ENCODE peak calls at places on chromosomes 5 and 9, in eight cellular contexts. B is endodermal cell, U is kidney, R is BE2C, K is pancreas, J is heart left ventricle, X is cardiac muscle cell, I is Panc1. E is an unnamed sample.

GRCh38 chr5:96714951-96715451 is 52.8 kb downstream of the CAST start:
- DNase-seq in B (peak; percentile 65), U (no peak), R (no peak), K (peak; percentile 78), J (peak; percentile 60), X (peak; percentile 92), I (peak; percentile 60), E (no peak)

GRCh38 chr9:136717399-136717798 is 5.0 kb downstream of the DIPK1B start:
- DNase-seq in B (no peak), U (peak; percentile 79), R (no peak), K (no peak), J (no peak), X (no peak), I (no peak), E (no peak)

GRCh38 chr5:16787278-16787677 is 148.8 kb downstream of the MYO10 start:
- DNase-seq in B (no peak), U (no peak), R (no peak), K (peak; percentile 39), J (no peak), X (no peak), I (no peak), E (no peak)

GRCh38 chr9:35792044-35792813 is 838 bp downstream of the NPR2 start:
- DNase-seq in B (no peak), U (no peak), R (no peak), K (no peak), J (peak; percentile 28), X (no peak), I (no peak), E (no peak)

GRCh38 chr9:127421057-127421456 is 3.1 kb upstream of the ZNF79 start:
- DNase-seq in B (no peak), U (no peak), R (no peak), K (peak; percentile 44), J (no peak), X (no peak), I (no peak), E (no peak)

GRCh38 chr5:127820910-127821553 is 117.8 kb downstream of the CCDC192 start:
- DNase-seq in B (no peak), U (no peak), R (no peak), K (no peak), J (no peak), X (no peak), I (no peak), E (no peak)

GRCh38 chr9:80605129-80605528 is 1033.4 kb downstream of the TLE4 start:
- DNase-seq in B (no peak), U (no peak), R (no peak), K (no peak), J (no peak), X (peak; percentile 62), I (peak; percentile 8), E (peak; percentile 66)

GRCh38 chr5:151451626-151452520 is 4.5 kb downstream of the SLC36A1 start:
- DNase-seq in B (no peak), U (no peak), R (no peak), K (no peak), J (no peak), X (peak; percentile 13), I (no peak), E (no peak)

GRCh38 chr5:178465228-178465860 is 124.8 kb downstream of the COL23A1 start:
- DNase-seq in B (peak; percentile 47), U (no peak), R (no peak), K (no peak), J (no peak), X (no peak), I (no peak), E (no peak)

GRCh38 chr9:5113994-5114748 is 71.3 kb downstream of the INSL6 start:
- DNase-seq in B (peak; percentile 34), U (peak; percentile 41), R (no peak), K (no peak), J (no peak), X (no peak), I (no peak), E (no peak)

GRCh38 chr9:110886832-110887231 is 151.4 kb downstream of the LPAR1 start:
- DNase-seq in B (no peak), U (no peak), R (no peak), K (no peak), J (no peak), X (peak; percentile 69), I (no peak), E (no peak)

GRCh38 chr5:125023673-125024072 is 277.2 kb upstream of the ZNF608 start:
- DNase-seq in B (no peak), U (no peak), R (no peak), K (no peak), J (no peak), X (no peak), I (no peak), E (no peak)

GRCh38 chr5:1262381-1262780 is 32.5 kb downstream of the TERT start:
- DNase-seq in B (no peak), U (no peak), R (no peak), K (no peak), J (no peak), X (peak; percentile 8), I (no peak), E (no peak)

GRCh38 chr9:38032266-38032830 is 36.7 kb downstream of the SHB start:
- DNase-seq in B (no peak), U (peak; percentile 89), R (no peak), K (peak; percentile 87), J (no peak), X (no peak), I (no peak), E (no peak)

GRCh38 chr9:89493671-89494070 is 4.2 kb downstream of the SEMA4D start:
- DNase-seq in B (no peak), U (no peak), R (no peak), K (no peak), J (no peak), X (no peak), I (no peak), E (no peak)

GRCh38 chr5:163531272-163531671 is 25.9 kb downstream of the MAT2B start:
- DNase-seq in B (peak; percentile 67), U (no peak), R (no peak), K (no peak), J (no peak), X (no peak), I (no peak), E (no peak)

GRCh38 chr5:163532203-163532892 is 26.9 kb downstream of the MAT2B start:
- DNase-seq in B (peak; percentile 57), U (no peak), R (no peak), K (no peak), J (no peak), X (no peak), I (no peak), E (no peak)

GRCh38 chr5:163533229-163533628 is 27.8 kb downstream of the MAT2B start:
- DNase-seq in B (peak; percentile 53), U (no peak), R (no peak), K (no peak), J (no peak), X (no peak), I (no peak), E (no peak)

GRCh38 chr5:163535290-163535689 is 29.9 kb downstream of the MAT2B start:
- DNase-seq in B (no peak), U (no peak), R (no peak), K (no peak), J (no peak), X (no peak), I (no peak), E (no peak)

GRCh38 chr5:163534476-163535172 is 29.2 kb downstream of the MAT2B start:
- DNase-seq in B (peak; percentile 48), U (no peak), R (no peak), K (no peak), J (no peak), X (no peak), I (no peak), E (no peak)
- H3K4me1 ChIP-seq in B (peaks cover 20% of the 10 kb centered on the region), U (no peaks in the 10 kb centered on the region), R (peaks cover 7% of the 10 kb centered on the region), K (peaks cover 6% of the 10 kb centered on the region), J (peaks cover 19% of the 10 kb centered on the region), X (no peaks in the 10 kb centered on the region), I (no peaks in the 10 kb centered on the region), E (no peaks in the 10 kb centered on the region)

DNA sequence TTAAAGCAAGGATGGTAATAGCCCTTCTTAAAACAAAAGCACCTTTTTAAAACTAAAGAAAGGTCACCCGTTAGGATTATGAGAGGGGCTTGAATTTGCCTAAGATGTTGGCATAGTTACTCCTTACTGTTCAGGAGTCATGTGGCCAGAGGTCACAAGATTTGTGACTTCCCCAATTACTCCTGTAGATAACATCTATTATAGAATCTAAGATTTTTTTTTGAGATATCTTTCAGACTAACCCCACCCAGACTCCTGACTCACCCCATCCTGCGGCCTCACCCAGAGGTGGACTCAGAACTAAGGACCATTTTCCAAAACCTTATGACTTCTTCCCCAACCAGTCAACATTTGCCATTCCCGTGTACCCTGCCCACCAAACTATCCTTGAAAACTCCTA is 2.4 kb downstream of the CD180 start:
- DNase-seq in B (no peak), U (no peak), R (no peak), K (no peak), J (no peak), X (no peak), I (no peak), E (no peak)
- H3K4me3 ChIP-seq in B (no peak overlapping the region), U (no peak overlapping the region), R (no peak overlapping the region), K (no peak overlapping the region), J (no peak overlapping the region), X (no peak overlapping the region), I (no peak overlapping the region), E (no peak overlapping the region)

DNA sequence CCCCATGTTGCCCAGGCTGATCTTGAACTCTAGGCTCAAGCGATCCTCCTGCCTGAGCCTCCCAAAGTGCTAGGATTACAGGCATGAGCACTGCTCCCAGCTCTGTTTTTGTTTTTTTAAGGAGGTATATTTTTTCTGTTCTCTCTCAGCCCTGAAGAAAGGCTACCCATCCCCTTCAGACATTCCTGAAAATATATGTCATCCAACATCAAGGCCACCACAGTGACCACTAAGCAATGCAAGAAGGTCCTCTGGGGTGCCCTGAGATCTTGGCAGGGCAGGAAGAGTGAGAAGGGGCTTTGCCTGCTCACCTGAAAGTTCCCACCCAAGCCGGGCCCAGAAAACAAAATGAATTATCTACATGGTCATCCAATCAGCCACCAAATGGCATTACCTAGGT is 47.8 kb upstream of the IL17B start:
- DNase-seq in B (no peak), U (no peak), R (no peak), K (no peak), J (no peak), X (no peak), I (no peak), E (no peak)
- H3K4me1 ChIP-seq in B (peaks cover 9% of the 10 kb centered on the region), U (peaks cover 13% of the 10 kb centered on the region), R (peaks cover 61% of the 10 kb centered on the region), K (no peaks in the 10 kb centered on the region), J (peaks cover 74% of the 10 kb centered on the region), X (peaks cover 50% of the 10 kb centered on the region), I (peaks cover 6% of the 10 kb centered on the region), E (no peaks in the 10 kb centered on the region)

DNA sequence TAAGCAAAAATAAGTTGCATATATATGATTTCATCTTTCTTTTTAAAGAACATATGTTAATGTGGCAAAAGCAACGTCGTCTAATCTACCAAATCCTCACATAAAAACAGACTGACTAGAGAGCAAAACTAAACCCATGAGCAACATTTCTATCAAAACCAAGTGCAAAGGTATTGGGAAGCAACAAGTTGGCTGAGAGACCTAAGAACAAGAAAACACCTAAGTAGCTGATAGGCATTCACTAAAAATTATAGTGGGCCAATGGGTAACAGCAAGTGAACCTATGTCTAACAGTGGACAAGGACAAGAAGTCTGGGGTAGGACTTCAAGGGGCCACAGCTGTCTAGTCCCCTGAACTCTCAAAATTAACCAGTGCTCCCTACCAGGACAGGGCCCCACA is 130.1 kb downstream of the SIL1 start:
- DNase-seq in B (peak; percentile 5), U (no peak), R (no peak), K (no peak), J (no peak), X (no peak), I (no peak), E (no peak)
- H3K4me3 ChIP-seq in B (no peak overlapping the region), U (no peak overlapping the region), R (no peak overlapping the region), K (no peak overlapping the region), J (no peak overlapping the region), X (no peak overlapping the region), I (no peak overlapping the region), E (no peak overlapping the region)

E was measured in SJCRH30.